ENCODE peak calls at places on chromosomes 12 and 14, in five cellular contexts. G is K562, X is IMR-90, J is SK-N-SH, M is GM12878. S is an unnamed sample.

GRCh38 chr12:110001596-110001995 is 2.4 kb downstream of the ANKRD13A start:
- DNase-seq in G (no peak), X (peak), J (no peak), M (no peak), S (no peak)

GRCh38 chr12:110548678-110549077 is 34.4 kb downstream of the PPTC7 start:
- DNase-seq in G (no peak), X (peak), J (no peak), M (no peak), S (no peak)

GRCh38 chr14:68427550-68427890 is 365.3 kb downstream of the ZFP36L1 start:
- DNase-seq in G (no peak), X (no peak), J (no peak), M (no peak), S (peak)

GRCh38 chr14:54927551-54927950 is 24.9 kb upstream of the GCH1 start:
- DNase-seq in G (no peak), X (no peak), J (no peak), M (no peak), S (no peak)

GRCh38 chr12:93467351-93468007 is at the start of gene MRPL42:
- DNase-seq in G (peak), X (peak), J (peak), M (peak), S (peak)

GRCh38 chr14:60311417-60311816 is 62.4 kb downstream of the PPM1A start:
- DNase-seq in G (peak), X (peak), J (peak), M (no peak), S (no peak)

GRCh38 chr12:58639323-58639934 is 280.9 kb downstream of the LRIG3 start:
- DNase-seq in G (no peak), X (peak), J (no peak), M (no peak), S (no peak)

GRCh38 chr12:53695148-53696138 is 19.6 kb upstream of the ATP5MC2 start:
- DNase-seq in G (peak), X (peak), J (peak), M (no peak), S (peak)

GRCh38 chr14:37969511-37969979 is 238.2 kb upstream of the SSTR1 start:
- DNase-seq in G (no peak), X (no peak), J (no peak), M (no peak), S (no peak)

GRCh38 chr12:12585115-12585862 is 22.6 kb upstream of the DUSP16 start:
- DNase-seq in G (no peak), X (no peak), J (peak), M (no peak), S (no peak)

GRCh38 chr12:132606466-132606865 is 3.9 kb downstream of the LRCOL1 start:
- DNase-seq in G (no peak), X (no peak), J (peak), M (no peak), S (no peak)
- TF ChIP-seq RCOR1 in G (no peak), X (no peak), J (no peak), M (no peak), S (no peak)

GRCh38 chr14:102124419-102124818 is 15.3 kb upstream of the WDR20 start:
- DNase-seq in G (no peak), X (no peak), J (no peak), M (no peak), S (no peak)

GRCh38 chr14:102121567-102121966 is 18.1 kb upstream of the WDR20 start:
- DNase-seq in G (no peak), X (no peak), J (no peak), M (no peak), S (no peak)

GRCh38 chr14:102120888-102121287 is 18.8 kb upstream of the WDR20 start:
- DNase-seq in G (no peak), X (no peak), J (no peak), M (no peak), S (no peak)

GRCh38 chr14:102126807-102127455 is 12.8 kb upstream of the WDR20 start:
- DNase-seq in G (no peak), X (no peak), J (no peak), M (no peak), S (no peak)

DNA sequence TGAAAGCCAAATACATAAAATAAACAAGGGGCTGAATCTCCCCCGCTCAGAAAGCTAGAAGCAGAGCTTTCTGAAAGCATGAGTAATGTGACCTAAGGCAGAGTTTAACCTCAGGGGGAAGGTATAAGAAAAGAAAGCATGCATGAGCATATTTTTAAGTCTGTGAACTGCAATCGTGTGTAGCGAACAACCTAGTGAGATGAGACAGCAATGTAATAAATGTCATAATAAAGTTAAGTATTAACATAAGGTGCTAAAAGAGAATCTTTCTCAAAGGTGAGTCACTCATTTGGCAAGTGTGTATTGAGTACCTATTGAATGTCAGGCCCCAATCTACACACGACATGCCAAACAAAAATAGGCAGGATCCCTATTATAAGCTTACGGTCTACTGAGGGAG is 14.2 kb upstream of the WDR20 start:
- DNase-seq in G (no peak), X (no peak), J (no peak), M (no peak), S (peak)
- H3K4me2 ChIP-seq in G (no peak), X (no peak), J (no peak), M (no peak), S (peak)

GRCh38 chr12:45890276-45890675 is 100.1 kb downstream of the SCAF11 start:
- DNase-seq in G (no peak), X (no peak), J (no peak), M (no peak), S (no peak)
- TF ChIP-seq RCOR1 in G (no peak), X (no peak), J (no peak), M (no peak), S (no peak)

GRCh38 chr14:20458031-20458789 is 3.0 kb downstream of the PIP4P1 start:
- DNase-seq in G (peak), X (no peak), J (no peak), M (no peak), S (no peak)

GRCh38 chr14:20454359-20454644 is 310 bp downstream of the OSGEP start:
- DNase-seq in G (no peak), X (peak), J (no peak), M (no peak), S (peak)

GRCh38 chr14:20454645-20455354 is at the start of the genes APEX1 and OSGEP:
- DNase-seq in G (peak), X (peak), J (peak), M (peak), S (peak)

GRCh38 chr14:20455355-20456300 is 602 bp downstream of the APEX1 start:
- DNase-seq in G (peak), X (peak), J (peak), M (no peak), S (peak)

DNA sequence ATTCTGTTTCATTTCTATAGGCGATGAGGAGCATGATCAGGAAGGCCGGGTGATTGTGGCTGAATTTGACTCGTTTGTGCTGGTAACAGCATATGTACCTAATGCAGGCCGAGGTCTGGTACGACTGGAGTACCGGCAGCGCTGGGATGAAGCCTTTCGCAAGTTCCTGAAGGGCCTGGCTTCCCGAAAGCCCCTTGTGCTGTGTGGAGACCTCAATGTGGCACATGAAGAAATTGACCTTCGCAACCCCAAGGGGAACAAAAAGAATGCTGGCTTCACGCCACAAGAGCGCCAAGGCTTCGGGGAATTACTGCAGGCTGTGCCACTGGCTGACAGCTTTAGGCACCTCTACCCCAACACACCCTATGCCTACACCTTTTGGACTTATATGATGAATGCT is 1.9 kb downstream of the APEX1 start:
- DNase-seq in G (no peak), X (no peak), J (no peak), M (no peak), S (no peak)
- H3K4me2 ChIP-seq in G (peak), X (no peak), J (peak), M (peak), S (peak)

GRCh38 chr14:104685216-104685997 is 4.0 kb upstream of the INF2 start:
- DNase-seq in G (no peak), X (no peak), J (no peak), M (no peak), S (no peak)
- TF ChIP-seq RCOR1 in G (no peak), X (no peak), J (no peak), M (no peak), S (no peak)